ENCODE peak calls at places on chromosomes 7 and 10, in nine cellular contexts. K, S, A, U, I, P, D, X and W are unnamed samples.

GRCh38 chr7:822692-823276 is 9.5 kb upstream of the SUN1 start:
- DNase-seq in D (peak), X (no peak), U (no peak), I (no peak), P (no peak), S (no peak), A (no peak), K (no peak), W (no peak)

GRCh38 chr7:117750612-117751563 is 122.4 kb downstream of the CTTNBP2 start:
- DNase-seq in I (no peak), P (peak), S (no peak), A (no peak), D (peak), K (no peak), X (peak), U (peak), W (peak)

GRCh38 chr10:30687698-30688213 is 58.2 kb upstream of the LYZL2 start:
- DNase-seq in U (peak), D (peak), P (peak), I (peak), K (peak), S (peak), X (peak), A (peak), W (peak)

GRCh38 chr10:15189133-15189881 is 20.8 kb upstream of the NMT2 start:
- DNase-seq in P (no peak), K (no peak), X (no peak), I (no peak), D (no peak), S (no peak), U (no peak), A (no peak), W (no peak)

GRCh38 chr10:100535338-100535714 is 417 bp upstream of the HIF1AN start:
- DNase-seq in U (no peak), I (no peak), P (no peak), D (no peak), K (no peak), S (no peak), A (no peak), X (no peak), W (no peak)

GRCh38 chr7:132773527-132773956 is 197.3 kb upstream of the PLXNA4 start:
- DNase-seq in K (no peak), D (no peak), X (no peak), I (no peak), P (no peak), S (no peak), A (no peak), U (no peak), W (no peak)

GRCh38 chr10:32971536-32972091 is 13.6 kb upstream of the ITGB1 start:
- DNase-seq in P (peak), X (no peak), K (no peak), S (no peak), D (peak), I (no peak), A (no peak), U (peak), W (no peak)

GRCh38 chr7:98021588-98022351 is 31.8 kb upstream of the OCM2 start:
- DNase-seq in U (peak), X (peak), P (peak), S (peak), D (peak), K (peak), A (peak), I (peak), W (peak)

GRCh38 chr10:21475393-21475792 is 50.1 kb downstream of the SKIDA1 start:
- DNase-seq in K (no peak), X (no peak), D (no peak), I (no peak), S (no peak), A (no peak), U (no peak), P (no peak), W (no peak)

GRCh38 chr7:9083837-9084236 is 650.4 kb downstream of the NXPH1 start:
- DNase-seq in A (no peak), K (no peak), U (no peak), S (no peak), D (no peak), P (peak), X (no peak), I (no peak), W (no peak)

GRCh38 chr7:112898432-112899290 is 108.5 kb upstream of the TMEM168 start:
- DNase-seq in I (peak), P (peak), K (peak), A (no peak), X (peak), S (peak), D (peak), U (peak), W (peak)

GRCh38 chr10:17144757-17145156 is 15.1 kb upstream of the CUBN start:
- DNase-seq in U (no peak), S (no peak), I (peak), D (no peak), X (no peak), P (no peak), K (no peak), A (peak), W (no peak)

GRCh38 chr7:151518105-151518780 is 1.5 kb downstream of the RHEB start:
- DNase-seq in D (peak), U (peak), A (peak), S (no peak), K (peak), X (no peak), P (peak), I (peak), W (peak)

GRCh38 chr7:73363225-73364005 is 35.5 kb downstream of the FKBP6 start:
- DNase-seq in S (no peak), K (no peak), U (no peak), X (no peak), P (no peak), D (no peak), I (no peak), A (no peak), W (no peak)

GRCh38 chr7:139647085-139647484 is 123.6 kb downstream of the CLEC2L start:
- DNase-seq in S (no peak), A (no peak), K (no peak), D (no peak), I (no peak), X (no peak), U (no peak), P (no peak), W (no peak)

GRCh38 chr7:155963771-155964195 is 151.5 kb upstream of the SHH start:
- DNase-seq in P (no peak), I (no peak), U (no peak), X (no peak), K (no peak), D (no peak), S (no peak), A (no peak), W (no peak)

GRCh38 chr10:128059266-128059850 is 66.9 kb downstream of the MKI67 start:
- DNase-seq in S (no peak), X (no peak), I (no peak), D (no peak), A (no peak), U (no peak), K (no peak), P (no peak), W (no peak)

GRCh38 chr7:155787171-155787851 is 25.0 kb downstream of the SHH start:
- DNase-seq in S (no peak), I (no peak), X (no peak), K (no peak), P (peak), D (no peak), A (no peak), U (no peak), W (no peak)

GRCh38 chr10:46524471-46525176 is 31.8 kb downstream of the GPRIN2 start:
- DNase-seq in K (no peak), D (peak), U (no peak), I (no peak), X (no peak), A (peak), S (no peak), P (no peak), W (no peak)

GRCh38 chr7:103856929-103857328 is 132.5 kb downstream of the RELN start:
- DNase-seq in D (no peak), A (no peak), K (no peak), I (no peak), X (no peak), P (no peak), U (no peak), S (no peak), W (no peak)

GRCh38 chr10:43231523-43232078 is 35.3 kb downstream of the RASGEF1A start:
- DNase-seq in I (no peak), U (no peak), P (no peak), D (no peak), A (peak), X (no peak), S (no peak), K (no peak), W (no peak)

GRCh38 chr10:182441-183201 is 47.4 kb downstream of the ZMYND11 start:
- DNase-seq in S (no peak), D (peak), U (no peak), I (no peak), P (no peak), X (no peak), A (no peak), K (no peak), W (no peak)

GRCh38 chr7:82131224-82131623 is 312.4 kb downstream of the CACNA2D1 start:
- DNase-seq in P (no peak), A (no peak), X (no peak), S (no peak), U (no peak), D (no peak), I (no peak), K (no peak), W (no peak)

GRCh38 chr7:90574136-90574819 is 21.8 kb upstream of the CDK14 start:
- DNase-seq in X (no peak), P (peak), I (no peak), A (no peak), S (no peak), U (no peak), K (peak), D (no peak), W (no peak)

GRCh38 chr7:155489158-155489840 is 31.4 kb downstream of the EN2 start:
- DNase-seq in A (no peak), S (no peak), D (no peak), I (no peak), U (no peak), P (no peak), K (no peak), X (no peak), W (no peak)